ENCODE peak calls at places on chromosomes 13 and 19, in ten cellular contexts. P, C, H, X, Y, I, N, R, M and B are unnamed samples.

GRCh38 chr19:42246143-42246868 is 3.9 kb upstream of the GSK3A start:
- ATAC-seq in P (no peak), C (no peak), H (peak), X (no peak), Y (no peak), I (no peak), N (no peak), R (no peak), M (no peak), B (no peak)

GRCh38 chr13:95391325-95391724 is 90.1 kb upstream of the ABCC4 start:
- ATAC-seq in P (no peak), C (no peak), H (no peak), X (peak), Y (no peak), I (no peak), N (no peak), R (no peak), M (no peak), B (no peak)

GRCh38 chr13:33206945-33207615 is 78.5 kb downstream of the STARD13 start:
- ATAC-seq in P (peak), C (no peak), H (no peak), X (no peak), Y (peak), I (no peak), N (no peak), R (no peak), M (no peak), B (no peak)

GRCh38 chr13:61463027-61463426 is 47.4 kb upstream of the PCDH20 start:
- ATAC-seq in P (no peak), C (no peak), H (no peak), X (no peak), Y (no peak), I (no peak), N (no peak), R (no peak), M (no peak), B (no peak)

GRCh38 chr19:47020992-47021496 is 1.4 kb downstream of the NPAS1 start:
- ATAC-seq in P (peak), C (no peak), H (no peak), X (no peak), Y (peak), I (no peak), N (no peak), R (no peak), M (no peak), B (no peak)

GRCh38 chr13:73058432-73058740 is 419 bp upstream of the KLF5 start:
- ATAC-seq in P (no peak), C (no peak), H (no peak), X (no peak), Y (peak), I (no peak), N (no peak), R (peak), M (peak), B (no peak)

GRCh38 chr13:34044660-34045080 is 226.7 kb downstream of the RFC3 start:
- ATAC-seq in P (no peak), C (no peak), H (no peak), X (no peak), Y (no peak), I (no peak), N (peak), R (no peak), M (no peak), B (no peak)

GRCh38 chr19:38252935-38253691 is 3.1 kb downstream of the PPP1R14A start:
- ATAC-seq in P (no peak), C (no peak), H (no peak), X (peak), Y (no peak), I (no peak), N (no peak), R (no peak), M (peak), B (no peak)

GRCh38 chr19:8449830-8450229 is 5.1 kb downstream of the HNRNPM start:
- ATAC-seq in P (no peak), C (no peak), H (no peak), X (no peak), Y (no peak), I (no peak), N (no peak), R (no peak), M (no peak), B (peak)

GRCh38 chr13:110683203-110683883 is 22.6 kb downstream of the CARS2 start:
- ATAC-seq in P (peak), C (no peak), H (peak), X (no peak), Y (peak), I (peak), N (peak), R (peak), M (no peak), B (peak)

GRCh38 chr19:17296976-17297375 is 6.2 kb downstream of the ABHD8 start:
- ATAC-seq in P (no peak), C (no peak), H (no peak), X (no peak), Y (no peak), I (no peak), N (peak), R (no peak), M (no peak), B (no peak)

GRCh38 chr13:89239361-89240127 is 1568.4 kb downstream of the SLITRK5 start:
- ATAC-seq in P (no peak), C (no peak), H (no peak), X (no peak), Y (no peak), I (no peak), N (peak), R (no peak), M (no peak), B (no peak)

GRCh38 chr19:48511321-48511731 is 309 bp downstream of the LMTK3 start:
- ATAC-seq in P (no peak), C (peak), H (no peak), X (no peak), Y (peak), I (peak), N (peak), R (no peak), M (peak), B (no peak)

GRCh38 chr19:40517248-40517647 is 50.4 kb downstream of the SPTBN4 start:
- ATAC-seq in P (no peak), C (no peak), H (no peak), X (no peak), Y (no peak), I (no peak), N (no peak), R (no peak), M (no peak), B (no peak)

GRCh38 chr19:58439576-58440554 is at the start of gene ZNF132:
- ATAC-seq in P (peak), C (peak), H (peak), X (peak), Y (peak), I (peak), N (no peak), R (peak), M (peak), B (peak)